ENCODE peak calls at places on chromosome 22, in six cellular contexts. Y, X, O, Z, B and D are unnamed samples. For H3K9me3, the result is how much of the 10 kb centered on the place peaks cover.

GRCh38 chr22:29478326-29479276 is 1.4 kb upstream of the NEFH start:
- DNase-seq in Y (peak), X (no peak), O (peak), Z (peak), B (no peak), D (no peak)

GRCh38 chr22:19730141-19730661 is 6.9 kb downstream of the GP1BB start:
- DNase-seq in Y (no peak), X (no peak), O (no peak), Z (no peak), B (no peak), D (no peak)

GRCh38 chr22:44428941-44429615 is 69.0 kb downstream of the RTL6 start:
- DNase-seq in Y (no peak), X (no peak), O (peak), Z (no peak), B (no peak), D (peak)

GRCh38 chr22:23180893-23181762 is 819 bp downstream of the BCR start:
- DNase-seq in Y (peak), X (no peak), O (peak), Z (peak), B (no peak), D (no peak)

GRCh38 chr22:40648386-40648785 is 11.9 kb upstream of the MRTFA start:
- DNase-seq in Y (no peak), X (no peak), O (no peak), Z (no peak), B (no peak), D (peak)

GRCh38 chr22:38172489-38173155 is 9.0 kb downstream of the PLA2G6 start:
- DNase-seq in Y (peak), X (peak), O (no peak), Z (no peak), B (peak), D (peak)

GRCh38 chr22:44701824-44702478 is at the start of gene PRR5:
- DNase-seq in Y (peak), X (peak), O (peak), Z (peak), B (peak), D (peak)

GRCh38 chr22:38246692-38247091 is 26.1 kb downstream of the TMEM184B start:
- DNase-seq in Y (no peak), X (no peak), O (no peak), Z (no peak), B (no peak), D (no peak)

GRCh38 chr22:38924197-38924952 is 33.0 kb upstream of the APOBEC3A start:
- DNase-seq in Y (peak), X (peak), O (no peak), Z (no peak), B (peak), D (peak)

GRCh38 chr22:29784451-29785361 is 17.5 kb downstream of the UQCR10 start:
- DNase-seq in Y (peak), X (peak), O (no peak), Z (no peak), B (no peak), D (no peak)

GRCh38 chr22:31089101-31090100 is 8.3 kb downstream of the SMTN start:
- DNase-seq in Y (peak), X (no peak), O (peak), Z (peak), B (no peak), D (no peak)

GRCh38 chr22:30016596-30016995 is 63.7 kb upstream of the HORMAD2 start:
- DNase-seq in Y (peak), X (peak), O (no peak), Z (no peak), B (no peak), D (no peak)

GRCh38 chr22:43996170-43996980 is 27.7 kb upstream of the PARVB start:
- DNase-seq in Y (no peak), X (no peak), O (no peak), Z (peak), B (no peak), D (peak)

GRCh38 chr22:37623075-37624016 is 14.7 kb downstream of the GGA1 start:
- DNase-seq in Y (peak), X (peak), O (peak), Z (peak), B (no peak), D (peak)

GRCh38 chr22:38862375-38863329 is 9.4 kb downstream of the CBX6 start:
- DNase-seq in Y (no peak), X (no peak), O (peak), Z (no peak), B (no peak), D (peak)

GRCh38 chr22:17563936-17564391 is 666 bp downstream of the SLC25A18 start:
- DNase-seq in Y (peak), X (peak), O (no peak), Z (no peak), B (no peak), D (no peak)

GRCh38 chr22:21972293-21972779 is 10.3 kb downstream of the TOP3B start:
- DNase-seq in Y (peak), X (peak), O (peak), Z (peak), B (no peak), D (no peak)

GRCh38 chr22:43252319-43252718 is 65.4 kb upstream of the TTLL12 start:
- DNase-seq in Y (no peak), X (no peak), O (no peak), Z (no peak), B (no peak), D (no peak)

GRCh38 chr22:24883426-24883825 is 63.1 kb downstream of the LHFPL7 start:
- DNase-seq in Y (no peak), X (no peak), O (no peak), Z (no peak), B (no peak), D (no peak)

GRCh38 chr22:23263651-23264555 is 83.6 kb downstream of the BCR start:
- DNase-seq in Y (no peak), X (no peak), O (no peak), Z (peak), B (no peak), D (no peak)

GRCh38 chr22:44394246-44395115 is 81.7 kb upstream of the SHISAL1 start:
- DNase-seq in Y (no peak), X (no peak), O (peak), Z (no peak), B (no peak), D (peak)

GRCh38 chr22:22343603-22344276 is 99.2 kb downstream of the VPREB1 start:
- DNase-seq in Y (no peak), X (no peak), O (no peak), Z (no peak), B (no peak), D (no peak)

GRCh38 chr22:31585161-31585859 is 76.7 kb downstream of the PISD start:
- DNase-seq in Y (peak), X (peak), O (no peak), Z (no peak), B (no peak), D (no peak)

GRCh38 chr22:33062402-33062801 is 4.2 kb upstream of the SYN3 start:
- DNase-seq in Y (no peak), X (no peak), O (no peak), Z (no peak), B (no peak), D (no peak)

GRCh38 chr22:31192513-31192912 is 19.6 kb upstream of the LIMK2 start:
- DNase-seq in Y (peak), X (peak), O (no peak), Z (no peak), B (no peak), D (no peak)

GRCh38 chr22:23240639-23241389 is 60.5 kb downstream of the BCR start:
- DNase-seq in Y (peak), X (no peak), O (peak), Z (no peak), B (no peak), D (no peak)

GRCh38 chr22:21939392-21940319 is 13.0 kb downstream of the PPM1F start:
- DNase-seq in Y (peak), X (no peak), O (no peak), Z (no peak), B (no peak), D (no peak)

GRCh38 chr22:32985899-32986772 is 72.0 kb downstream of the SYN3 start:
- DNase-seq in Y (peak), X (peak), O (peak), Z (peak), B (peak), D (no peak)

GRCh38 chr22:44107341-44107740 is 73.4 kb upstream of the PARVG start:
- DNase-seq in Y (no peak), X (no peak), O (peak), Z (no peak), B (no peak), D (peak)

GRCh38 chr22:45227645-45228400 is 12.9 kb downstream of the KIAA0930 start:
- DNase-seq in Y (no peak), X (no peak), O (peak), Z (no peak), B (no peak), D (no peak)

GRCh38 chr22:46116491-46116958 is 33.8 kb upstream of the PPARA start:
- DNase-seq in Y (peak), X (peak), O (peak), Z (peak), B (peak), D (peak)

GRCh38 chr22:25485626-25486545 is 78.6 kb upstream of the GRK3 start:
- DNase-seq in Y (no peak), X (peak), O (no peak), Z (no peak), B (no peak), D (no peak)

GRCh38 chr22:32622004-32622761 is 147.6 kb downstream of the FBXO7 start:
- DNase-seq in Y (peak), X (peak), O (peak), Z (no peak), B (no peak), D (no peak)

GRCh38 chr22:44151661-44152060 is 29.1 kb upstream of the PARVG start:
- DNase-seq in Y (peak), X (peak), O (no peak), Z (no peak), B (no peak), D (no peak)

GRCh38 chr22:17957683-17958082 is 66.7 kb downstream of the MICAL3 start:
- DNase-seq in Y (peak), X (peak), O (no peak), Z (no peak), B (no peak), D (no peak)

GRCh38 chr22:31122532-31123291 is at the start of gene INPP5J:
- DNase-seq in Y (peak), X (peak), O (peak), Z (no peak), B (peak), D (peak)

GRCh38 chr22:19648419-19648929 is 65.8 kb upstream of the SEPTIN5 start:
- DNase-seq in Y (peak), X (no peak), O (peak), Z (no peak), B (no peak), D (no peak)

GRCh38 chr22:47277001-47277400 is 514.6 kb downstream of the TBC1D22A start:
- DNase-seq in Y (no peak), X (no peak), O (no peak), Z (no peak), B (no peak), D (peak)

GRCh38 chr22:47277511-47277910 is 515.1 kb downstream of the TBC1D22A start:
- DNase-seq in Y (no peak), X (no peak), O (no peak), Z (no peak), B (no peak), D (peak)

GRCh38 chr22:47274196-47274595 is 511.7 kb downstream of the TBC1D22A start:
- DNase-seq in Y (no peak), X (no peak), O (no peak), Z (no peak), B (no peak), D (peak)

GRCh38 chr22:47275479-47276218 is 513.2 kb downstream of the TBC1D22A start:
- DNase-seq in Y (no peak), X (no peak), O (no peak), Z (no peak), B (no peak), D (peak)

DNA sequence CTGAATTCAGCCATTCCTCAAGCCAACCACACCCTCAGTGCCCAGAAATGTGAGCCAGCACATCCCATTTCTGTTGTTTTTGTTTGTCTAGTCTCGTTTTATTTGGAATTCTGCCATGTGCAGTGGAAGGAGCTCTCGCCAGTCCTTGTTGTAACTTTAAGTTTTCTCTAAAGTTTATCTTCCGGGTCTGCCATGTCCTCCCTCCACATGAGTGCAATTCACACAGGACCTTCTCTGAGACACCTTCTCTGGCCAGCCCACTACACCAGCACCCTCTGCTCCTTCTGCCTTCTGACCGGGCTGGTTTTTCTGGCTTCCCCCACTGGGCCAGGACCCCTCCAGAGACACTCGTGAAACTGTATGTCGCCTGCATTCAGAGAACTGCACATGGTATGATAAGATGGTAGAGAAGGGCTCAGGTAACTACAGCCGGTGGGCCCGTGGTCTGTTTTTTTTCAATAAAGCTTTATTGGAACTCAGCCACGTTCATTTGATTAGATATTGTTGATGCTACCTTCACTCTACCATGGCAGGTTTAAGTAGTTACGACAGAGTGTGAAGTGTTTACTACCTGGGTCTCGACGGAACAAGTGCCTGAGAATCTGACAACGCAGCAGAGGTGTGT is 513.9 kb downstream of the TBC1D22A start:
- DNase-seq in Y (no peak), X (no peak), O (no peak), Z (no peak), B (no peak), D (peak)
- H3K9me3 ChIP-seq in Y (under half), X (under half), O (half or more), Z (under half), B (under half), D (under half)

GRCh38 chr22:49885281-49885680 is 31.6 kb downstream of the ZBED4 start:
- DNase-seq in Y (no peak), X (no peak), O (no peak), Z (no peak), B (no peak), D (peak)
- H3K9me3 ChIP-seq in Y (under half), X (under half), O (under half), Z (under half), B (under half), D (under half)

DNA sequence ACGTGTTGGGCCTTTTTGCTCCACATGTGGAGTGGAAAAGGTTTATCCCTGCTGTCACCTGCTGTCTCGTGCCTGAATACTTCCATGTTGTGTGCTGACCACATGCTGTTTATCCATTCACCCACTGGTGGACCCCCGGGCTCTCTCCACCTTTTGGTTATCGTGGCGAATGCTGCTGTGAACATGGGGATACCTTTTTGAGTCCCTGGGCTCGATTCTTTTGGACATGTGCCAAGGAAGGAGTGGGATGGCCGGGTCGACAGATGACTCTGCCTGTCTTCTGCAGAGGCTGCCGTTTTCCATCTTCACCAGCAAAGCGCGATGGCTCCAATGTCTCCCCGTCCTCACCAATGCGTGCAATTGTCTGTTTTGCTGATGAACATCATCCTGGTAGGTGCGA is 758.8 kb downstream of the BRD1 start:
- DNase-seq in Y (no peak), X (no peak), O (no peak), Z (no peak), B (no peak), D (peak)
- H3K9me3 ChIP-seq in Y (under half), X (under half), O (under half), Z (under half), B (under half), D (under half)

GRCh38 chr22:27406389-27406861 is 395.1 kb downstream of the MN1 start:
- DNase-seq in Y (peak), X (peak), O (no peak), Z (no peak), B (no peak), D (no peak)

GRCh38 chr22:27408068-27408467 is 393.5 kb downstream of the MN1 start:
- DNase-seq in Y (no peak), X (no peak), O (no peak), Z (no peak), B (no peak), D (no peak)

GRCh38 chr22:27407369-27407985 is 394.1 kb downstream of the MN1 start:
- DNase-seq in Y (no peak), X (no peak), O (no peak), Z (no peak), B (no peak), D (no peak)

GRCh38 chr22:27405672-27406388 is 395.7 kb downstream of the MN1 start:
- DNase-seq in Y (peak), X (peak), O (peak), Z (no peak), B (peak), D (peak)

DNA sequence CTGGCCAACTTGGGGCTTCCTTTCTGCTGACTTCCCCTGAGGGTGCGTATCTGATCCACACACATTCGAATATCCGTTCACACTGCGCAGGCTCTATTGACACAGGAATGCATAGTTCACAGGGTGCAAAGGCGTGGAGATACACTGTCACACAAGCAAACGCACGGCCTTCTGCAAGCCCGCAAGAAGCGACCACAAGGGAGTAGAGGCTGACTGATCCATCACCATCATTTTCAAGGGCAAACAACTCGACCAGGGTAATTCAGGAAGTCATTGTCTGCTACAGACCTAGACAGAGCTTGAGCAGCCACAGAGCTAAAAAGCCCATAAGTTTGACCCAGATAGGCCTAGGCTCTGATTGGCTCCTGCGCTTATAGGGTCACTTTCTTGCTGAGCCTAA is 392.3 kb downstream of the MN1 start:
- DNase-seq in Y (no peak), X (no peak), O (no peak), Z (no peak), B (no peak), D (no peak)
- H3K9me3 ChIP-seq in Y (under half), X (under half), O (under half), Z (under half), B (under half), D (under half)

DNA sequence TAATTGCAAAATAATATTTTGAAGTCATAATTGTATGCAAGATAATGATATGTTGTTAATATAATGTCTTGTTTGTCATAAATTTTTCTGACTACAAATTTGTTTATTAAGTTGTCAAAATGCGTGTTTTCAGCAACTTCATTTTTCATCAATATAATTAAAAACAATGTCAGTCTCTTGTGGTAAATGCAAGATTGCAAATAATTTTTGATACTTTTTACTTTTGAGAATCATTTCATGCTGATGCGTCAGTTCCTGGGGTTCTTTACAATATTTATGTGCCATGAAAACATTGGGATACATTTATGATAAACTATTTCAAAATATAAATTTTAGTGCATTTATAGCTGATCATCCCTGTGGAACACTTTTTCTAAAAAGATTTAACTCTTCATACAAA is 1504.8 kb downstream of the BRD1 start:
- DNase-seq in Y (no peak), X (no peak), O (no peak), Z (no peak), B (no peak), D (no peak)
- H3K9me3 ChIP-seq in Y (under half), X (under half), O (under half), Z (under half), B (under half), D (under half)

GRCh38 chr22:36296690-36297089 is 43.8 kb downstream of the APOL1 start:
- DNase-seq in Y (no peak), X (no peak), O (no peak), Z (no peak), B (no peak), D (no peak)
- H3K9me3 ChIP-seq in Y (under half), X (under half), O (under half), Z (under half), B (under half), D (under half)

DNA sequence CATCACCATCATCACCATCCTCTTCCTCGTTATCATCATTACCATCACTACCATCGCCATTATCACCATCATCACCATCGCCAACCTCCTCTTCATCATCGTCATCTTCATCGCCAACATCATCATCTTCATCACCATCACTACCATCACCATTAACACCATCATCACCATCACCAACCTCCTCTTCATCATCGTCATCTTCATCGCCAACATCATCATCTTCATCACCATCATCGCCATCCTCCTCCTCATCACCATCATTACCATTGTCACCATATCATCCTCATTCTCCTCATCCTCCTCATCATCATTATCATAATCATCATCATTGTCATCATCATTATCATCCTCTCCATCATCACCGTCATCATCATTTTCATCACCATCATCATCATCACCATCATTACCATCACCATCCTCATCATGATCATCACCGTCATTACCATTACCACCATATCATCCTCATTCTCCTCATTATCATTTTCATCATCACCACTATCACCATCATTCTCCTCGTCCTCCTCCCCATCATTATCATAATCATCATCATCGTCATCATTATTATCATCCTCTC is 1498.7 kb downstream of the TBC1D22A start:
- DNase-seq in Y (no peak), X (no peak), O (no peak), Z (no peak), B (no peak), D (no peak)
- H3K9me3 ChIP-seq in Y (under half), X (half or more), O (under half), Z (under half), B (under half), D (under half)